ENCODE peak calls at places on chromosomes 11 and 22, in eight cellular contexts. E, J, X, G, S, Z, B and K are unnamed samples.

GRCh38 chr11:109752212-109752825 is 330.3 kb downstream of the C11orf87 start:
- DNase-seq in X (no peak), J (no peak), Z (no peak), B (peak; percentile 6), G (no peak), E (no peak), S (no peak), K (no peak)

GRCh38 chr11:33892906-33893594 is 1.2 kb upstream of the LMO2 start:
- DNase-seq in G (no peak), X (no peak), B (no peak), Z (peak; percentile 11), J (no peak), S (no peak), E (no peak), K (no peak)

GRCh38 chr11:72676874-72677341 is 2.7 kb upstream of the PDE2A start:
- DNase-seq in S (no peak), B (peak; percentile 60), E (peak; percentile 66), G (no peak), J (peak; percentile 95), Z (peak; percentile 73), X (peak; percentile 51), K (peak; percentile 92)

GRCh38 chr22:20086763-20087162 is 6.7 kb downstream of the DGCR8 start:
- DNase-seq in J (no peak), B (no peak), X (no peak), G (no peak), E (no peak), S (no peak), Z (no peak), K (peak; percentile 28)

GRCh38 chr11:104784684-104785460 is 113.4 kb downstream of the CASP12 start:
- DNase-seq in G (no peak), Z (peak; percentile 1), J (no peak), S (peak; percentile 80), E (no peak), X (no peak), B (no peak), K (no peak)

GRCh38 chr11:113985906-113986305 is 11.0 kb downstream of the HTR3A start:
- DNase-seq in E (no peak), G (no peak), B (no peak), J (no peak), S (no peak), X (no peak), Z (no peak), K (no peak)

GRCh38 chr11:79055866-79056632 is 384.8 kb downstream of the TENM4 start:
- DNase-seq in G (no peak), S (no peak), Z (peak; percentile 76), E (no peak), B (peak; percentile 77), X (no peak), J (no peak), K (no peak)

GRCh38 chr11:64844330-64845124 is at the start of gene CDC42BPG:
- DNase-seq in E (peak; percentile 76), X (peak; percentile 68), G (no peak), Z (peak; percentile 87), B (peak; percentile 70), J (peak; percentile 82), S (peak; percentile 73), K (peak; percentile 89)

GRCh38 chr11:130710022-130710421 is 206.3 kb downstream of the SNX19 start:
- DNase-seq in X (no peak), J (no peak), S (no peak), Z (no peak), B (no peak), G (no peak), E (no peak), K (no peak)

GRCh38 chr11:2914475-2915195 is 14.6 kb downstream of the PHLDA2 start:
- DNase-seq in Z (no peak), B (no peak), E (peak; percentile 79), G (no peak), S (no peak), X (no peak), J (no peak), K (no peak)
- H3K27ac ChIP-seq in Z (no peak overlapping the region), B (peak overlapping the region; percentile 84), E (peak overlapping the region; percentile 70), G (no peak overlapping the region), S (no peak overlapping the region), X (no peak overlapping the region), J (no peak overlapping the region), K (no peak overlapping the region)

DNA sequence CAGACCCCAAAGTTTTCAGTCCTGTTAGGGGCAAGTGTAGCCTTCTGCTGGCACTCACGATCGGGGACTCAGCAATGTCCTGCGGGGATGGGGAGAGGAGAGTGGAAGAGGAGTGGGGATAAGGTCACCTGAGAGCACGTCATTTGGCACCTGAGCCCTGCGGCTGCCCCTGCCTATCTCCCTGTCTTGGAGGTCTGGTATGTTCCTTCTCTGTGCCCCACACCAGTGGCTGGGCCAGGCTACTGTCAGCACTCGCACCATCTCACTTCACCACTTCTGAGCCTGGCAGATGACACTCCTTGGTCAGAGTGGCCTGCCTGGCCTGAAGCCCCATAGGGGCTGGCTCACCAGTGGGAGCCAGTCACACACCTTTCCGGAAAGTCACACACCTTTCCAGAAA is 20.1 kb upstream of the CHADL start:
- DNase-seq in J (no peak), G (no peak), X (no peak), B (no peak), Z (no peak), E (peak; percentile 75), S (no peak), K (no peak)
- H3K36me3 ChIP-seq in J (peaks cover 5% of the 10 kb centered on the region), G (peaks cover 97% of the 10 kb centered on the region), X (peaks cover 58% of the 10 kb centered on the region), B (peaks cover 57% of the 10 kb centered on the region), Z (peaks cover 43% of the 10 kb centered on the region), E (no peaks in the 10 kb centered on the region), S (peaks cover 52% of the 10 kb centered on the region), K (peaks cover 13% of the 10 kb centered on the region)

GRCh38 chr11:88357323-88358039 is 19.9 kb upstream of the CTSC start:
- DNase-seq in E (no peak), Z (peak; percentile 33), J (no peak), X (no peak), S (peak; percentile 92), B (peak; percentile 76), G (no peak), K (no peak)
- H3K27ac ChIP-seq in E (peak overlapping the region; percentile 44), Z (no peak overlapping the region), J (no peak overlapping the region), X (no peak overlapping the region), S (peak overlapping the region; percentile 91), B (no peak overlapping the region), G (no peak overlapping the region), K (no peak overlapping the region)

GRCh38 chr11:119309953-119310681 is 6.8 kb downstream of the MCAM start:
- DNase-seq in G (peak; percentile 67), S (no peak), X (no peak), B (no peak), Z (no peak), E (no peak), J (no peak), K (no peak)

GRCh38 chr11:119307219-119307618 is 9.7 kb downstream of the MCAM start:
- DNase-seq in Z (no peak), E (no peak), G (peak; percentile 80), B (no peak), S (no peak), X (no peak), J (peak; percentile 67), K (no peak)

GRCh38 chr11:119310682-119311052 is 6.3 kb downstream of the MCAM start:
- DNase-seq in G (peak; percentile 71), E (no peak), X (no peak), Z (no peak), B (no peak), J (no peak), S (no peak), K (peak; percentile 76)

GRCh38 chr11:119307974-119308373 is 9.0 kb downstream of the MCAM start:
- DNase-seq in S (no peak), B (no peak), Z (no peak), X (no peak), J (no peak), G (peak; percentile 83), E (no peak), K (no peak)

DNA sequence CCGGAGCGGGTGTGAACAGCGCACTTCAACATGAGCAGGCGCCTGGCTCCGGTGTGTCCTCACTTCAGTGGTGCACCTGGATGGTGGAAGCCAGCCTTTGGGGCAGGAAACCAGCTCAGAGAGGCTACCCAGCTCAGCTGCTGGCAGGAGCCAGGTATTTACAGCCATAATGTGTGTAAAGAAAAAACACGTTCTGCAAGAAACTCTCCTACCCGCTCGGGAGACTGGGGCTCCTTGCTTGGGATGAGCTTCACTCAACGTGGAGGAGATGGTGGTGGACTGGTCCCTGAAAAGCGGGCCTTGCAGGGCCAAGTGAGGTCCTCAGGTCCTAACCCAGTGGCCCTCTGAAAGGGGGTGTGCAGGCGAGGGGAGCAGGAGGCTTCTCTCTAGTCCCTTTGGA is 7.5 kb downstream of the MCAM start:
- DNase-seq in G (no peak), X (no peak), J (no peak), E (no peak), B (no peak), Z (no peak), S (no peak), K (no peak)
- H3K36me3 ChIP-seq in G (peaks cover 67% of the 10 kb centered on the region), X (peaks cover 2% of the 10 kb centered on the region), J (no peaks in the 10 kb centered on the region), E (no peaks in the 10 kb centered on the region), B (no peaks in the 10 kb centered on the region), Z (no peaks in the 10 kb centered on the region), S (no peaks in the 10 kb centered on the region), K (peaks cover 13% of the 10 kb centered on the region)

GRCh38 chr11:12201016-12201985 is 90.9 kb downstream of the MICAL2 start:
- DNase-seq in B (peak; percentile 98), E (peak; percentile 66), G (peak; percentile 84), J (no peak), S (no peak), Z (peak; percentile 94), X (no peak), K (peak; percentile 88)
- H3K27ac ChIP-seq in B (peak overlapping the region; percentile 90), E (peak overlapping the region; percentile 75), G (peak overlapping the region; percentile 71), J (no peak overlapping the region), S (no peak overlapping the region), Z (peak overlapping the region; percentile 93), X (peak overlapping the region; percentile 42), K (peak overlapping the region; percentile 99)

GRCh38 chr22:21694795-21695431 is 29.1 kb downstream of the PPIL2 start:
- DNase-seq in Z (no peak), J (no peak), X (no peak), B (no peak), S (no peak), G (no peak), E (no peak), K (no peak)
- H3K36me3 ChIP-seq in Z (peaks cover 7% of the 10 kb centered on the region), J (no peaks in the 10 kb centered on the region), X (peaks cover 7% of the 10 kb centered on the region), B (peaks cover 6% of the 10 kb centered on the region), S (no peaks in the 10 kb centered on the region), G (peaks cover 86% of the 10 kb centered on the region), E (no peaks in the 10 kb centered on the region), K (no peaks in the 10 kb centered on the region)

GRCh38 chr11:47564933-47565339 is 463 bp upstream of the PTPMT1 start:
- DNase-seq in X (no peak), B (no peak), S (no peak), E (no peak), G (no peak), Z (no peak), J (no peak), K (no peak)
- H3K27ac ChIP-seq in X (peak overlapping the region; percentile 66), B (peak overlapping the region; percentile 49), S (peak overlapping the region; percentile 55), E (peak overlapping the region; percentile 70), G (peak overlapping the region; percentile 89), Z (no peak overlapping the region), J (no peak overlapping the region), K (no peak overlapping the region)